ENCODE peak calls at places on chromosomes 2 and 18, in seven cellular contexts. One of them, this sample, is unnamed.

GRCh38 chr2:201643216-201643651 is at the start of gene TMEM237:
- DNase-seq in lung microvascular endothelial cell: peak; percentile 60
- DNase-seq in Right ventricle myocardium superior: peak; percentile 66
- DNase-seq in SJSA1: peak; percentile 63
- DNase-seq in MCF 10A: peak; percentile 52
- DNase-seq in germinal center: peak; percentile 57
- DNase-seq in activated CD8-positive, alpha-beta memory T cell treated with anti-CD3 and anti-CD28 coated beads for 1 hour: no peak
- DNase-seq in this sample: peak; percentile 61

GRCh38 chr2:10717630-10718029 is 3.8 kb upstream of the ATP6V1C2 start:
- DNase-seq in activated CD8-positive, alpha-beta memory T cell treated with anti-CD3 and anti-CD28 coated beads for 1 hour: no peak
- DNase-seq in lung microvascular endothelial cell: peak; percentile 70
- DNase-seq in MCF 10A: peak; percentile 88
- DNase-seq in Right ventricle myocardium superior: no peak
- DNase-seq in germinal center: no peak
- DNase-seq in SJSA1: no peak
- DNase-seq in this sample: no peak

GRCh38 chr2:180694445-180695421 is 285.7 kb upstream of the UBE2E3 start:
- DNase-seq in MCF 10A: no peak
- DNase-seq in lung microvascular endothelial cell: no peak
- DNase-seq in germinal center: no peak
- DNase-seq in SJSA1: no peak
- DNase-seq in activated CD8-positive, alpha-beta memory T cell treated with anti-CD3 and anti-CD28 coated beads for 1 hour: no peak
- DNase-seq in Right ventricle myocardium superior: no peak
- DNase-seq in this sample: no peak

GRCh38 chr2:153100139-153100538 is 378.4 kb downstream of the RPRM start:
- DNase-seq in SJSA1: no peak
- DNase-seq in germinal center: no peak
- DNase-seq in Right ventricle myocardium superior: no peak
- DNase-seq in MCF 10A: no peak
- DNase-seq in lung microvascular endothelial cell: no peak
- DNase-seq in activated CD8-positive, alpha-beta memory T cell treated with anti-CD3 and anti-CD28 coated beads for 1 hour: no peak
- DNase-seq in this sample: no peak

GRCh38 chr2:71629273-71629672 is 175.9 kb downstream of the DYSF start:
- DNase-seq in MCF 10A: no peak
- DNase-seq in SJSA1: no peak
- DNase-seq in activated CD8-positive, alpha-beta memory T cell treated with anti-CD3 and anti-CD28 coated beads for 1 hour: no peak
- DNase-seq in germinal center: no peak
- DNase-seq in lung microvascular endothelial cell: no peak
- DNase-seq in Right ventricle myocardium superior: no peak
- DNase-seq in this sample: no peak

GRCh38 chr2:210586381-210586780 is 30.0 kb downstream of the CPS1 start:
- DNase-seq in germinal center: no peak
- DNase-seq in MCF 10A: peak; percentile 21
- DNase-seq in lung microvascular endothelial cell: no peak
- DNase-seq in Right ventricle myocardium superior: no peak
- DNase-seq in SJSA1: no peak
- DNase-seq in activated CD8-positive, alpha-beta memory T cell treated with anti-CD3 and anti-CD28 coated beads for 1 hour: no peak
- DNase-seq in this sample: no peak

GRCh38 chr18:44672506-44672905 is 8.2 kb upstream of the SETBP1 start:
- DNase-seq in SJSA1: no peak
- DNase-seq in MCF 10A: no peak
- DNase-seq in Right ventricle myocardium superior: no peak
- DNase-seq in germinal center: no peak
- DNase-seq in activated CD8-positive, alpha-beta memory T cell treated with anti-CD3 and anti-CD28 coated beads for 1 hour: no peak
- DNase-seq in lung microvascular endothelial cell: no peak
- DNase-seq in this sample: no peak

GRCh38 chr2:85398426-85399182 is 11.6 kb downstream of the CAPG start:
- DNase-seq in activated CD8-positive, alpha-beta memory T cell treated with anti-CD3 and anti-CD28 coated beads for 1 hour: no peak
- DNase-seq in lung microvascular endothelial cell: no peak
- DNase-seq in SJSA1: no peak
- DNase-seq in MCF 10A: no peak
- DNase-seq in germinal center: no peak
- DNase-seq in Right ventricle myocardium superior: no peak
- DNase-seq in this sample: no peak

GRCh38 chr2:130337735-130338325 is 4.9 kb upstream of the IMP4 start:
- DNase-seq in SJSA1: peak; percentile 49
- DNase-seq in Right ventricle myocardium superior: no peak
- DNase-seq in germinal center: no peak
- DNase-seq in activated CD8-positive, alpha-beta memory T cell treated with anti-CD3 and anti-CD28 coated beads for 1 hour: no peak
- DNase-seq in MCF 10A: peak; percentile 22
- DNase-seq in lung microvascular endothelial cell: peak; percentile 52
- DNase-seq in this sample: no peak

GRCh38 chr2:14815201-14815600 is 182.7 kb downstream of the LRATD1 start:
- DNase-seq in lung microvascular endothelial cell: no peak
- DNase-seq in SJSA1: no peak
- DNase-seq in Right ventricle myocardium superior: no peak
- DNase-seq in germinal center: no peak
- DNase-seq in MCF 10A: no peak
- DNase-seq in activated CD8-positive, alpha-beta memory T cell treated with anti-CD3 and anti-CD28 coated beads for 1 hour: no peak
- DNase-seq in this sample: no peak

GRCh38 chr2:61769093-61769675 is 84.7 kb downstream of the FAM161A start:
- DNase-seq in germinal center: no peak
- DNase-seq in activated CD8-positive, alpha-beta memory T cell treated with anti-CD3 and anti-CD28 coated beads for 1 hour: no peak
- DNase-seq in SJSA1: no peak
- DNase-seq in Right ventricle myocardium superior: no peak
- DNase-seq in lung microvascular endothelial cell: no peak
- DNase-seq in MCF 10A: no peak
- DNase-seq in this sample: no peak

GRCh38 chr18:22280453-22280750 is 111.0 kb downstream of the GATA6 start:
- DNase-seq in activated CD8-positive, alpha-beta memory T cell treated with anti-CD3 and anti-CD28 coated beads for 1 hour: no peak
- DNase-seq in MCF 10A: no peak
- DNase-seq in lung microvascular endothelial cell: no peak
- DNase-seq in Right ventricle myocardium superior: no peak
- DNase-seq in germinal center: no peak
- DNase-seq in SJSA1: no peak
- DNase-seq in this sample: no peak

GRCh38 chr2:54560146-54560881 is 104.2 kb downstream of the SPTBN1 start:
- DNase-seq in activated CD8-positive, alpha-beta memory T cell treated with anti-CD3 and anti-CD28 coated beads for 1 hour: no peak
- DNase-seq in germinal center: peak; percentile 53
- DNase-seq in SJSA1: peak; percentile 77
- DNase-seq in MCF 10A: peak; percentile 76
- DNase-seq in Right ventricle myocardium superior: peak; percentile 56
- DNase-seq in lung microvascular endothelial cell: peak; percentile 67
- DNase-seq in this sample: peak; percentile 39

GRCh38 chr2:168780671-168781071 is 21.8 kb upstream of the NOSTRIN start:
- DNase-seq in Right ventricle myocardium superior: no peak
- DNase-seq in activated CD8-positive, alpha-beta memory T cell treated with anti-CD3 and anti-CD28 coated beads for 1 hour: no peak
- DNase-seq in SJSA1: no peak
- DNase-seq in MCF 10A: peak; percentile 58
- DNase-seq in lung microvascular endothelial cell: peak; percentile 36
- DNase-seq in germinal center: no peak
- DNase-seq in this sample: no peak

GRCh38 chr2:63680455-63680854 is 91.7 kb downstream of the MDH1 start:
- DNase-seq in germinal center: no peak
- DNase-seq in Right ventricle myocardium superior: no peak
- DNase-seq in SJSA1: no peak
- DNase-seq in activated CD8-positive, alpha-beta memory T cell treated with anti-CD3 and anti-CD28 coated beads for 1 hour: no peak
- DNase-seq in MCF 10A: no peak
- DNase-seq in lung microvascular endothelial cell: no peak
- DNase-seq in this sample: no peak

GRCh38 chr2:112591413-112591812 is 7.0 kb downstream of the CHCHD5 start:
- DNase-seq in Right ventricle myocardium superior: no peak
- DNase-seq in activated CD8-positive, alpha-beta memory T cell treated with anti-CD3 and anti-CD28 coated beads for 1 hour: no peak
- DNase-seq in germinal center: no peak
- DNase-seq in MCF 10A: no peak
- DNase-seq in lung microvascular endothelial cell: no peak
- DNase-seq in SJSA1: peak; percentile 20
- DNase-seq in this sample: no peak

GRCh38 chr2:231711677-231712461 is 3.5 kb downstream of the PTMA start:
- DNase-seq in Right ventricle myocardium superior: peak; percentile 36
- DNase-seq in MCF 10A: no peak
- DNase-seq in germinal center: no peak
- DNase-seq in SJSA1: no peak
- DNase-seq in activated CD8-positive, alpha-beta memory T cell treated with anti-CD3 and anti-CD28 coated beads for 1 hour: no peak
- DNase-seq in lung microvascular endothelial cell: peak; percentile 16
- DNase-seq in this sample: peak; percentile 47

GRCh38 chr2:80238692-80239469 is 65.7 kb downstream of the LRRTM1 start:
- DNase-seq in Right ventricle myocardium superior: no peak
- DNase-seq in MCF 10A: peak; percentile 59
- DNase-seq in activated CD8-positive, alpha-beta memory T cell treated with anti-CD3 and anti-CD28 coated beads for 1 hour: no peak
- DNase-seq in lung microvascular endothelial cell: peak; percentile 15
- DNase-seq in SJSA1: peak; percentile 51
- DNase-seq in germinal center: no peak
- DNase-seq in this sample: no peak

GRCh38 chr18:40249390-40250080 is 1705.5 kb upstream of the PIK3C3 start:
- DNase-seq in MCF 10A: peak; percentile 54
- DNase-seq in activated CD8-positive, alpha-beta memory T cell treated with anti-CD3 and anti-CD28 coated beads for 1 hour: no peak
- DNase-seq in Right ventricle myocardium superior: no peak
- DNase-seq in germinal center: no peak
- DNase-seq in SJSA1: no peak
- DNase-seq in lung microvascular endothelial cell: no peak
- DNase-seq in this sample: no peak

GRCh38 chr2:29528891-29529520 is 392.4 kb downstream of the ALK start:
- DNase-seq in SJSA1: peak; percentile 57
- DNase-seq in Right ventricle myocardium superior: peak; percentile 47
- DNase-seq in activated CD8-positive, alpha-beta memory T cell treated with anti-CD3 and anti-CD28 coated beads for 1 hour: no peak
- DNase-seq in MCF 10A: peak; percentile 19
- DNase-seq in lung microvascular endothelial cell: no peak
- DNase-seq in germinal center: no peak
- DNase-seq in this sample: peak; percentile 21

GRCh38 chr18:28736223-28736622 is 559.3 kb upstream of the CDH2 start:
- DNase-seq in Right ventricle myocardium superior: no peak
- DNase-seq in MCF 10A: no peak
- DNase-seq in lung microvascular endothelial cell: no peak
- DNase-seq in germinal center: no peak
- DNase-seq in activated CD8-positive, alpha-beta memory T cell treated with anti-CD3 and anti-CD28 coated beads for 1 hour: no peak
- DNase-seq in SJSA1: no peak
- DNase-seq in this sample: no peak

GRCh38 chr2:78985558-78985957 is 39.9 kb upstream of the REG3G start:
- DNase-seq in SJSA1: no peak
- DNase-seq in activated CD8-positive, alpha-beta memory T cell treated with anti-CD3 and anti-CD28 coated beads for 1 hour: no peak
- DNase-seq in germinal center: no peak
- DNase-seq in lung microvascular endothelial cell: no peak
- DNase-seq in Right ventricle myocardium superior: no peak
- DNase-seq in MCF 10A: no peak
- DNase-seq in this sample: no peak

GRCh38 chr2:160876765-160877164 is 283.5 kb upstream of the TANK start:
- DNase-seq in germinal center: no peak
- DNase-seq in lung microvascular endothelial cell: no peak
- DNase-seq in Right ventricle myocardium superior: no peak
- DNase-seq in activated CD8-positive, alpha-beta memory T cell treated with anti-CD3 and anti-CD28 coated beads for 1 hour: no peak
- DNase-seq in SJSA1: no peak
- DNase-seq in MCF 10A: no peak
- DNase-seq in this sample: no peak

GRCh38 chr2:140348826-140349225 is 1568.6 kb upstream of the NXPH2 start:
- DNase-seq in activated CD8-positive, alpha-beta memory T cell treated with anti-CD3 and anti-CD28 coated beads for 1 hour: no peak
- DNase-seq in MCF 10A: no peak
- DNase-seq in Right ventricle myocardium superior: no peak
- DNase-seq in lung microvascular endothelial cell: no peak
- DNase-seq in germinal center: no peak
- DNase-seq in SJSA1: no peak
- DNase-seq in this sample: no peak

GRCh38 chr2:113818382-113818951 is 62.0 kb upstream of the SLC35F5 start:
- DNase-seq in germinal center: no peak
- DNase-seq in MCF 10A: peak; percentile 93
- DNase-seq in activated CD8-positive, alpha-beta memory T cell treated with anti-CD3 and anti-CD28 coated beads for 1 hour: no peak
- DNase-seq in Right ventricle myocardium superior: peak; percentile 46
- DNase-seq in lung microvascular endothelial cell: peak; percentile 97
- DNase-seq in SJSA1: peak; percentile 97
- DNase-seq in this sample: no peak

GRCh38 chr18:63363951-63364350 is 3.1 kb downstream of the KDSR start:
- DNase-seq in germinal center: no peak
- DNase-seq in activated CD8-positive, alpha-beta memory T cell treated with anti-CD3 and anti-CD28 coated beads for 1 hour: no peak
- DNase-seq in MCF 10A: no peak
- DNase-seq in lung microvascular endothelial cell: no peak
- DNase-seq in Right ventricle myocardium superior: no peak
- DNase-seq in SJSA1: no peak
- DNase-seq in this sample: no peak

GRCh38 chr2:198296665-198297308 is 492.4 kb downstream of the PLCL1 start:
- DNase-seq in MCF 10A: peak; percentile 71
- DNase-seq in lung microvascular endothelial cell: peak; percentile 54
- DNase-seq in activated CD8-positive, alpha-beta memory T cell treated with anti-CD3 and anti-CD28 coated beads for 1 hour: peak; percentile 33
- DNase-seq in Right ventricle myocardium superior: no peak
- DNase-seq in SJSA1: no peak
- DNase-seq in germinal center: peak; percentile 49
- DNase-seq in this sample: peak; percentile 34

GRCh38 chr2:216672466-216672865 is 22.9 kb downstream of the IGFBP5 start:
- DNase-seq in SJSA1: no peak
- DNase-seq in lung microvascular endothelial cell: no peak
- DNase-seq in activated CD8-positive, alpha-beta memory T cell treated with anti-CD3 and anti-CD28 coated beads for 1 hour: no peak
- DNase-seq in MCF 10A: no peak
- DNase-seq in Right ventricle myocardium superior: no peak
- DNase-seq in germinal center: no peak
- DNase-seq in this sample: no peak

GRCh38 chr2:219386532-219387280 is 1.0 kb downstream of the DNPEP start:
- DNase-seq in activated CD8-positive, alpha-beta memory T cell treated with anti-CD3 and anti-CD28 coated beads for 1 hour: no peak
- DNase-seq in germinal center: no peak
- DNase-seq in SJSA1: no peak
- DNase-seq in Right ventricle myocardium superior: no peak
- DNase-seq in MCF 10A: no peak
- DNase-seq in lung microvascular endothelial cell: no peak
- DNase-seq in this sample: no peak

GRCh38 chr2:117714761-117715160 is 99.7 kb upstream of the DDX18 start:
- DNase-seq in Right ventricle myocardium superior: no peak
- DNase-seq in MCF 10A: no peak
- DNase-seq in activated CD8-positive, alpha-beta memory T cell treated with anti-CD3 and anti-CD28 coated beads for 1 hour: no peak
- DNase-seq in germinal center: no peak
- DNase-seq in SJSA1: no peak
- DNase-seq in lung microvascular endothelial cell: no peak
- DNase-seq in this sample: no peak

GRCh38 chr18:11948852-11949523 is 32.3 kb upstream of the IMPA2 start:
- DNase-seq in SJSA1: peak; percentile 51
- DNase-seq in germinal center: no peak
- DNase-seq in Right ventricle myocardium superior: no peak
- DNase-seq in MCF 10A: no peak
- DNase-seq in activated CD8-positive, alpha-beta memory T cell treated with anti-CD3 and anti-CD28 coated beads for 1 hour: no peak
- DNase-seq in lung microvascular endothelial cell: no peak
- DNase-seq in this sample: no peak

This sample was measured in activated naive CD8-positive, alpha-beta T cell treated with anti-CD3 and anti-CD28 coated beads for 36 hours.